ENCODE peak calls at places on chromosomes 13 and 19, in seven cellular contexts. One of them, this sample, is unnamed.

GRCh38 chr13:109789262-109789661 is 2.9 kb upstream of the IRS2 start:
- DNase-seq in gastrocnemius medialis: no peak
- DNase-seq in cardiac fibroblast: no peak
- DNase-seq in activated CD4-positive, alpha-beta T cell treated with anti-CD3 and anti-CD28 coated beads for 1 hour: no peak
- DNase-seq in ecto neural progenitor cell: no peak
- DNase-seq in NB4: peak
- DNase-seq in CD4-positive, alpha-beta T cell: no peak
- DNase-seq in this sample: no peak

GRCh38 chr19:7862413-7862951 is 11.7 kb downstream of the PRR36 start:
- DNase-seq in NB4: peak
- DNase-seq in activated CD4-positive, alpha-beta T cell treated with anti-CD3 and anti-CD28 coated beads for 1 hour: peak
- DNase-seq in CD4-positive, alpha-beta T cell: peak
- DNase-seq in gastrocnemius medialis: no peak
- DNase-seq in ecto neural progenitor cell: peak
- DNase-seq in cardiac fibroblast: peak
- DNase-seq in this sample: peak

GRCh38 chr19:45729774-45730388 is 815 bp downstream of the FBXO46 start:
- DNase-seq in NB4: no peak
- DNase-seq in CD4-positive, alpha-beta T cell: no peak
- DNase-seq in activated CD4-positive, alpha-beta T cell treated with anti-CD3 and anti-CD28 coated beads for 1 hour: no peak
- DNase-seq in cardiac fibroblast: peak
- DNase-seq in ecto neural progenitor cell: no peak
- DNase-seq in gastrocnemius medialis: no peak
- DNase-seq in this sample: no peak

GRCh38 chr19:15374796-15375440 is 4.7 kb downstream of the AKAP8 start:
- DNase-seq in NB4: no peak
- DNase-seq in ecto neural progenitor cell: no peak
- DNase-seq in CD4-positive, alpha-beta T cell: no peak
- DNase-seq in gastrocnemius medialis: peak
- DNase-seq in cardiac fibroblast: peak
- DNase-seq in activated CD4-positive, alpha-beta T cell treated with anti-CD3 and anti-CD28 coated beads for 1 hour: no peak
- DNase-seq in this sample: no peak

GRCh38 chr19:1975081-1975480 is 34.1 kb downstream of the CSNK1G2 start:
- DNase-seq in CD4-positive, alpha-beta T cell: no peak
- DNase-seq in NB4: no peak
- DNase-seq in cardiac fibroblast: no peak
- DNase-seq in gastrocnemius medialis: no peak
- DNase-seq in activated CD4-positive, alpha-beta T cell treated with anti-CD3 and anti-CD28 coated beads for 1 hour: no peak
- DNase-seq in ecto neural progenitor cell: no peak
- DNase-seq in this sample: no peak

GRCh38 chr13:39768962-39769361 is 113.5 kb downstream of the COG6 start:
- DNase-seq in cardiac fibroblast: peak
- DNase-seq in activated CD4-positive, alpha-beta T cell treated with anti-CD3 and anti-CD28 coated beads for 1 hour: no peak
- DNase-seq in gastrocnemius medialis: no peak
- DNase-seq in NB4: no peak
- DNase-seq in ecto neural progenitor cell: no peak
- DNase-seq in CD4-positive, alpha-beta T cell: no peak
- DNase-seq in this sample: no peak

GRCh38 chr13:112954488-112955270 is 14.3 kb upstream of the MCF2L start:
- DNase-seq in CD4-positive, alpha-beta T cell: no peak
- DNase-seq in gastrocnemius medialis: no peak
- DNase-seq in NB4: no peak
- DNase-seq in activated CD4-positive, alpha-beta T cell treated with anti-CD3 and anti-CD28 coated beads for 1 hour: no peak
- DNase-seq in cardiac fibroblast: no peak
- DNase-seq in ecto neural progenitor cell: no peak
- DNase-seq in this sample: no peak

GRCh38 chr19:33248954-33249613 is 23.4 kb upstream of the SLC7A10 start:
- DNase-seq in CD4-positive, alpha-beta T cell: no peak
- DNase-seq in NB4: peak
- DNase-seq in ecto neural progenitor cell: no peak
- DNase-seq in activated CD4-positive, alpha-beta T cell treated with anti-CD3 and anti-CD28 coated beads for 1 hour: no peak
- DNase-seq in cardiac fibroblast: no peak
- DNase-seq in gastrocnemius medialis: no peak
- DNase-seq in this sample: no peak

GRCh38 chr13:42420304-42420703 is 148.4 kb downstream of the AKAP11 start:
- DNase-seq in gastrocnemius medialis: no peak
- DNase-seq in activated CD4-positive, alpha-beta T cell treated with anti-CD3 and anti-CD28 coated beads for 1 hour: no peak
- DNase-seq in ecto neural progenitor cell: no peak
- DNase-seq in cardiac fibroblast: no peak
- DNase-seq in NB4: no peak
- DNase-seq in CD4-positive, alpha-beta T cell: no peak
- DNase-seq in this sample: no peak

GRCh38 chr19:54201172-54201701 is 579 bp downstream of the RPS9 start:
- DNase-seq in ecto neural progenitor cell: no peak
- DNase-seq in NB4: no peak
- DNase-seq in cardiac fibroblast: no peak
- DNase-seq in activated CD4-positive, alpha-beta T cell treated with anti-CD3 and anti-CD28 coated beads for 1 hour: no peak
- DNase-seq in CD4-positive, alpha-beta T cell: no peak
- DNase-seq in gastrocnemius medialis: no peak
- DNase-seq in this sample: no peak

GRCh38 chr13:107808388-107808787 is 406.9 kb downstream of the LIG4 start:
- DNase-seq in cardiac fibroblast: no peak
- DNase-seq in NB4: no peak
- DNase-seq in CD4-positive, alpha-beta T cell: no peak
- DNase-seq in ecto neural progenitor cell: no peak
- DNase-seq in activated CD4-positive, alpha-beta T cell treated with anti-CD3 and anti-CD28 coated beads for 1 hour: no peak
- DNase-seq in gastrocnemius medialis: no peak
- DNase-seq in this sample: no peak

GRCh38 chr19:49997709-49998108 is 27.5 kb downstream of the VRK3 start:
- DNase-seq in cardiac fibroblast: peak
- DNase-seq in activated CD4-positive, alpha-beta T cell treated with anti-CD3 and anti-CD28 coated beads for 1 hour: no peak
- DNase-seq in ecto neural progenitor cell: no peak
- DNase-seq in NB4: peak
- DNase-seq in gastrocnemius medialis: no peak
- DNase-seq in CD4-positive, alpha-beta T cell: no peak
- DNase-seq in this sample: no peak

GRCh38 chr13:42893346-42893745 is 98.7 kb downstream of the EPSTI1 start:
- DNase-seq in activated CD4-positive, alpha-beta T cell treated with anti-CD3 and anti-CD28 coated beads for 1 hour: no peak
- DNase-seq in gastrocnemius medialis: peak
- DNase-seq in CD4-positive, alpha-beta T cell: no peak
- DNase-seq in NB4: peak
- DNase-seq in ecto neural progenitor cell: no peak
- DNase-seq in cardiac fibroblast: peak
- DNase-seq in this sample: no peak

GRCh38 chr13:97112451-97113152 is 109.5 kb upstream of the MBNL2 start:
- DNase-seq in ecto neural progenitor cell: no peak
- DNase-seq in cardiac fibroblast: no peak
- DNase-seq in NB4: no peak
- DNase-seq in gastrocnemius medialis: no peak
- DNase-seq in activated CD4-positive, alpha-beta T cell treated with anti-CD3 and anti-CD28 coated beads for 1 hour: no peak
- DNase-seq in CD4-positive, alpha-beta T cell: no peak
- DNase-seq in this sample: no peak

GRCh38 chr13:30355405-30355741 is 48.0 kb upstream of the KATNAL1 start:
- DNase-seq in activated CD4-positive, alpha-beta T cell treated with anti-CD3 and anti-CD28 coated beads for 1 hour: peak
- DNase-seq in ecto neural progenitor cell: peak
- DNase-seq in CD4-positive, alpha-beta T cell: no peak
- DNase-seq in NB4: peak
- DNase-seq in cardiac fibroblast: no peak
- DNase-seq in gastrocnemius medialis: no peak
- DNase-seq in this sample: no peak

GRCh38 chr19:906480-906879 is 6.5 kb downstream of the R3HDM4 start:
- DNase-seq in activated CD4-positive, alpha-beta T cell treated with anti-CD3 and anti-CD28 coated beads for 1 hour: no peak
- DNase-seq in NB4: no peak
- DNase-seq in gastrocnemius medialis: no peak
- DNase-seq in cardiac fibroblast: no peak
- DNase-seq in ecto neural progenitor cell: no peak
- DNase-seq in CD4-positive, alpha-beta T cell: no peak
- DNase-seq in this sample: no peak

GRCh38 chr19:18894254-18895037 is 1.5 kb downstream of the CERS1 start:
- DNase-seq in NB4: no peak
- DNase-seq in ecto neural progenitor cell: peak
- DNase-seq in CD4-positive, alpha-beta T cell: no peak
- DNase-seq in cardiac fibroblast: peak
- DNase-seq in activated CD4-positive, alpha-beta T cell treated with anti-CD3 and anti-CD28 coated beads for 1 hour: no peak
- DNase-seq in gastrocnemius medialis: no peak
- DNase-seq in this sample: no peak

GRCh38 chr13:90396266-90396665 is 951.2 kb upstream of the MIR17HG start:
- DNase-seq in NB4: no peak
- DNase-seq in activated CD4-positive, alpha-beta T cell treated with anti-CD3 and anti-CD28 coated beads for 1 hour: no peak
- DNase-seq in CD4-positive, alpha-beta T cell: no peak
- DNase-seq in cardiac fibroblast: no peak
- DNase-seq in gastrocnemius medialis: no peak
- DNase-seq in ecto neural progenitor cell: no peak
- DNase-seq in this sample: no peak

GRCh38 chr13:109737606-109738005 is 48.8 kb downstream of the IRS2 start:
- DNase-seq in CD4-positive, alpha-beta T cell: no peak
- DNase-seq in gastrocnemius medialis: no peak
- DNase-seq in NB4: no peak
- DNase-seq in ecto neural progenitor cell: no peak
- DNase-seq in activated CD4-positive, alpha-beta T cell treated with anti-CD3 and anti-CD28 coated beads for 1 hour: no peak
- DNase-seq in cardiac fibroblast: peak
- DNase-seq in this sample: no peak

GRCh38 chr19:47779524-47780214 is 1.2 kb downstream of the SELENOW start:
- DNase-seq in ecto neural progenitor cell: no peak
- DNase-seq in gastrocnemius medialis: peak
- DNase-seq in cardiac fibroblast: no peak
- DNase-seq in CD4-positive, alpha-beta T cell: no peak
- DNase-seq in activated CD4-positive, alpha-beta T cell treated with anti-CD3 and anti-CD28 coated beads for 1 hour: no peak
- DNase-seq in NB4: no peak
- DNase-seq in this sample: no peak

GRCh38 chr13:44278164-44278563 is 95.5 kb upstream of the SERP2 start:
- DNase-seq in gastrocnemius medialis: no peak
- DNase-seq in cardiac fibroblast: no peak
- DNase-seq in CD4-positive, alpha-beta T cell: no peak
- DNase-seq in NB4: no peak
- DNase-seq in activated CD4-positive, alpha-beta T cell treated with anti-CD3 and anti-CD28 coated beads for 1 hour: no peak
- DNase-seq in ecto neural progenitor cell: no peak
- DNase-seq in this sample: no peak

GRCh38 chr19:17749912-17750317 is 1.4 kb upstream of the FCHO1 start:
- DNase-seq in cardiac fibroblast: peak
- DNase-seq in NB4: peak
- DNase-seq in activated CD4-positive, alpha-beta T cell treated with anti-CD3 and anti-CD28 coated beads for 1 hour: no peak
- DNase-seq in CD4-positive, alpha-beta T cell: peak
- DNase-seq in ecto neural progenitor cell: peak
- DNase-seq in gastrocnemius medialis: no peak
- DNase-seq in this sample: no peak

GRCh38 chr13:40666905-40667621 is 622 bp upstream of the FOXO1 start:
- DNase-seq in CD4-positive, alpha-beta T cell: no peak
- DNase-seq in NB4: peak
- DNase-seq in cardiac fibroblast: no peak
- DNase-seq in ecto neural progenitor cell: peak
- DNase-seq in gastrocnemius medialis: peak
- DNase-seq in activated CD4-positive, alpha-beta T cell treated with anti-CD3 and anti-CD28 coated beads for 1 hour: peak
- DNase-seq in this sample: peak

GRCh38 chr19:661427-662196 is 1.4 kb downstream of the RNF126 start:
- DNase-seq in CD4-positive, alpha-beta T cell: peak
- DNase-seq in activated CD4-positive, alpha-beta T cell treated with anti-CD3 and anti-CD28 coated beads for 1 hour: peak
- DNase-seq in ecto neural progenitor cell: no peak
- DNase-seq in cardiac fibroblast: peak
- DNase-seq in gastrocnemius medialis: no peak
- DNase-seq in NB4: peak
- DNase-seq in this sample: peak